ENCODE peak calls at places on chromosomes 4 and X, in nine cellular contexts. R, X, U, W, E, F, Z, L and B are unnamed samples.

GRCh38 chr4:171846232-171846631 is 33.0 kb downstream of the GALNTL6 start:
- DNase-seq in E (no peak), Z (peak; percentile 71), R (peak; percentile 13), W (peak; percentile 37), L (no peak), U (no peak), F (peak; percentile 77), X (no peak), B (no peak)

GRCh38 chrX:78800694-78801093 is 53.2 kb downstream of the LPAR4 start:
- DNase-seq in E (no peak), L (no peak), W (no peak), Z (no peak), R (no peak), F (no peak), X (no peak), U (no peak), B (no peak)

GRCh38 chr4:99144070-99144469 is at the start of gene ADH4:
- DNase-seq in L (no peak), Z (no peak), W (no peak), R (peak; percentile 8), F (peak; percentile 37), E (no peak), X (no peak), U (no peak), B (no peak)

GRCh38 chrX:38276089-38276488 is 51.2 kb downstream of the RPGR start:
- DNase-seq in E (no peak), Z (no peak), W (no peak), U (no peak), L (no peak), X (no peak), F (no peak), R (no peak), B (no peak)

GRCh38 chr4:164772076-164772475 is 18.1 kb downstream of the SMIM31 start:
- DNase-seq in Z (no peak), X (no peak), U (no peak), L (no peak), W (no peak), R (no peak), E (no peak), F (no peak), B (no peak)

GRCh38 chr4:89610236-89610635 is 226.7 kb downstream of the SNCA start:
- DNase-seq in E (no peak), Z (no peak), W (no peak), R (no peak), L (no peak), F (no peak), U (no peak), X (no peak), B (no peak)

GRCh38 chr4:99458911-99459447 is 23.8 kb upstream of the ADH7 start:
- DNase-seq in F (no peak), E (no peak), L (no peak), Z (no peak), R (peak; percentile 21), U (no peak), W (no peak), X (no peak), B (peak; percentile 78)

GRCh38 chr4:99645036-99645435 is 12.6 kb downstream of the C4orf54 start:
- DNase-seq in U (no peak), E (no peak), R (no peak), X (no peak), Z (no peak), L (no peak), W (no peak), F (no peak), B (no peak)

GRCh38 chr4:140136509-140136908 is 17.5 kb downstream of the MAML3 start:
- DNase-seq in U (no peak), X (no peak), W (no peak), L (no peak), E (no peak), R (peak; percentile 67), Z (no peak), F (no peak), B (no peak)

GRCh38 chrX:12210196-12210815 is 72.0 kb downstream of the FRMPD4 start:
- DNase-seq in U (peak; percentile 22), X (no peak), W (no peak), R (peak; percentile 57), E (no peak), F (no peak), L (no peak), Z (no peak), B (peak; percentile 20)

GRCh38 chr4:118772149-118773081 is 63.5 kb downstream of the SEC24D start:
- DNase-seq in Z (peak; percentile 91), R (peak; percentile 36), X (no peak), U (no peak), L (no peak), E (no peak), W (no peak), F (peak; percentile 51), B (no peak)

GRCh38 chr4:73069338-73070071 is at the start of gene COX18:
- DNase-seq in Z (peak; percentile 99), W (peak; percentile 92), F (peak; percentile 99), X (peak; percentile 98), R (peak; percentile 96), L (peak; percentile 98), E (peak; percentile 98), U (peak; percentile 98), B (peak; percentile 86)

GRCh38 chrX:7055386-7056137 is 92.0 kb upstream of the STS start:
- DNase-seq in F (no peak), U (no peak), R (no peak), X (no peak), W (no peak), E (no peak), Z (peak; percentile 57), L (no peak), B (no peak)

GRCh38 chrX:24426340-24426913 is 38.7 kb upstream of the PDK3 start:
- DNase-seq in L (no peak), Z (peak; percentile 64), U (no peak), E (no peak), X (no peak), W (peak; percentile 15), R (no peak), F (no peak), B (peak; percentile 74)

GRCh38 chr4:151114338-151114737 is 14.9 kb downstream of the RPS3A start:
- DNase-seq in Z (peak; percentile 53), W (no peak), R (peak; percentile 14), F (no peak), X (no peak), U (no peak), E (no peak), L (no peak), B (no peak)

GRCh38 chr4:159177265-159178146 is 74.6 kb downstream of the RAPGEF2 start:
- DNase-seq in W (no peak), Z (no peak), U (no peak), X (no peak), L (no peak), E (no peak), F (no peak), R (no peak), B (no peak)

GRCh38 chr4:159175989-159176375 is 73.1 kb downstream of the RAPGEF2 start:
- DNase-seq in L (no peak), E (no peak), R (no peak), Z (no peak), U (no peak), F (no peak), X (no peak), W (no peak), B (no peak)

GRCh38 chr4:159178147-159178541 is 75.3 kb downstream of the RAPGEF2 start:
- DNase-seq in Z (no peak), X (no peak), W (no peak), U (no peak), L (no peak), F (no peak), E (no peak), R (no peak), B (no peak)

GRCh38 chr4:159175165-159175988 is 72.5 kb downstream of the RAPGEF2 start:
- DNase-seq in E (no peak), U (peak; percentile 70), X (peak; percentile 66), F (peak; percentile 88), W (peak; percentile 48), R (peak; percentile 83), L (peak; percentile 74), Z (peak; percentile 91), B (peak; percentile 55)

GRCh38 chr4:159179310-159179958 is 76.6 kb downstream of the RAPGEF2 start:
- DNase-seq in L (no peak), E (no peak), F (no peak), R (no peak), W (no peak), Z (no peak), U (no peak), X (no peak), B (no peak)
- H3K27ac ChIP-seq in L (no peak overlapping the region), E (peak overlapping the region; percentile 14), F (no peak overlapping the region), R (no peak overlapping the region), W (no peak overlapping the region), Z (no peak overlapping the region), U (peak overlapping the region; percentile 47), X (peak overlapping the region; percentile 68), B (no peak overlapping the region)

DNA sequence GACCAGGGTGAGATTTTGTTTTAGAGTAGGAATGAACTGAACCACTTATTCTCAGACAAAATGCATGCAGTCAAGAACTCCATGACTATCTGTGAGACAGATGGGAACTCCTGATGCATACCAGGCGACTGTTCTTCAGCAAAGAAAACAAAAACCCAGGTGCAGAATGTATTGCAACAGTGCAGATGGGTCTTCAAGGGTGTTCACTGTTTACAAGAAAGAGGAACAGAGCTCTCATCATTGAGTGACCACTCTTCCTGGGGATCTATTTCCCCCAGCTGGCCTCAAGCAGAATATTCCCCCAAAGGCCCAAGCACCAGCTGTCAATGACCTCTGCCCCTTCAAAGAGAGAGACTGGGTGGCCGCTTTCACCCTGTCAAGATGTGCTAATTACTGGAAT is 39.7 kb upstream of the BMP3 start:
- DNase-seq in W (no peak), F (no peak), R (no peak), E (no peak), X (no peak), Z (no peak), U (no peak), L (no peak), B (no peak)
- H3K27ac ChIP-seq in W (no peak overlapping the region), F (no peak overlapping the region), R (no peak overlapping the region), E (no peak overlapping the region), X (no peak overlapping the region), Z (no peak overlapping the region), U (no peak overlapping the region), L (no peak overlapping the region), B (no peak overlapping the region)

DNA sequence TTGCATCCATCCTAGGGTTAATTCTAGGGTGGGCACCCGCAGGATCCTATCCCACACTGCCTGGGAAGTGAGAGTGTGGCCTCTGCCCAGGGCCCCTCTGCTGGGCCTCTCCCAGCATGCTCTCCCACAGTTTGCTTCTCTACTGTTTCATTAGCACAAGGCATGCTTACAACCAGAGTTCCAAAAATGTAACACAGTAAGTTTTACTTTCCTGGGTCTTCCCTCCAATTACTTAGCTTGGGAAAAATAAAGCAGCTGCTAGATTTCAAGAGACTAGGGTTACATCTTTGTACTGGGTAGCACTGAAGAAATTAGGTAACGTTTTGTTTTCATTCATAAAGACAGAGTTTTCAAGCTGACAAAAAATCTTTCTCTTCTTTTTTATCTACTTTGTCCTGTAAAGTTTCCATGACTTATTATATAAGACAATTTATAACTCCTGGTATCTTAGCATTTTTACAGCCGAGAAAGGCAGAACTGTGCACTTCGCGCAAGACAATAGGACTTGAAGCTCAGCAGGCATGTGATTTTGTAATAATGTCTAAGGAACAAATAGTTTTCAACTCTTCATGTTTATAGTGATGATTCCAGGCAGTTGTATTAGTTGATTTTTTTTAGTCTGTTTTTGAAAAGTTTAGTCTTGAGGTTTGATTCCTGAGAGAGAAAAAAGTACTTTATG is 131.2 kb upstream of the PCDH18 start:
- DNase-seq in W (no peak), U (no peak), F (peak; percentile 8), R (no peak), L (no peak), E (no peak), Z (no peak), X (no peak), B (no peak)
- H3K27ac ChIP-seq in W (peak overlapping the region; percentile 94), U (peak overlapping the region; percentile 58), F (peak overlapping the region; percentile 87), R (peak overlapping the region; percentile 43), L (peak overlapping the region; percentile 82), E (no peak overlapping the region), Z (no peak overlapping the region), X (no peak overlapping the region), B (no peak overlapping the region)

GRCh38 chr4:51851937-51852290 is 9.0 kb downstream of the DCUN1D4 start:
- DNase-seq in U (no peak), L (no peak), F (no peak), Z (no peak), X (no peak), W (no peak), E (no peak), R (no peak), B (no peak)
- H3K27ac ChIP-seq in U (no peak overlapping the region), L (no peak overlapping the region), F (no peak overlapping the region), Z (peak overlapping the region; percentile 83), X (no peak overlapping the region), W (no peak overlapping the region), E (no peak overlapping the region), R (no peak overlapping the region), B (no peak overlapping the region)